ENCODE peak calls at places on chromosomes 2 and 18, in eight cellular contexts. H is stomach, U is AG08396, A is COR-L47, N is PC-3, B is RPMI7951, E is AG09319, L is iPS DF 19.7. J is an unnamed sample.

GRCh38 chr2:223760838-223761502 is 76.4 kb downstream of the AP1S3 start:
- DNase-seq in H (peak; percentile 68), U (peak; percentile 68), A (no peak), N (peak; percentile 96), B (peak; percentile 96), E (peak; percentile 19), L (no peak), J (peak; percentile 35)

GRCh38 chr18:32769242-32770180 is 3.3 kb downstream of the KLHL14 start:
- DNase-seq in H (no peak), U (peak; percentile 5), A (peak; percentile 87), N (no peak), B (no peak), E (no peak), L (no peak), J (peak; percentile 80)

GRCh38 chr2:65353927-65354326 is 78.5 kb downstream of the SPRED2 start:
- DNase-seq in H (no peak), U (no peak), A (no peak), N (no peak), B (no peak), E (no peak), L (no peak), J (no peak)

GRCh38 chr2:15798716-15799431 is 141.5 kb upstream of the MYCN start:
- DNase-seq in H (no peak), U (no peak), A (no peak), N (no peak), B (no peak), E (no peak), L (no peak), J (no peak)

GRCh38 chr2:45332567-45332966 is 278.5 kb downstream of the SRBD1 start:
- DNase-seq in H (no peak), U (no peak), A (no peak), N (no peak), B (no peak), E (no peak), L (no peak), J (no peak)

GRCh38 chr2:241905716-241906376 is 36.3 kb downstream of the RTP5 start:
- DNase-seq in H (peak; percentile 20), U (no peak), A (no peak), N (no peak), B (no peak), E (no peak), L (no peak), J (peak; percentile 32)

GRCh38 chr18:48904847-48905394 is 45.8 kb downstream of the SMAD7 start:
- DNase-seq in H (no peak), U (no peak), A (no peak), N (no peak), B (no peak), E (no peak), L (no peak), J (no peak)

GRCh38 chr2:3223080-3223923 is 154.3 kb downstream of the EIPR1 start:
- DNase-seq in H (no peak), U (peak; percentile 42), A (no peak), N (no peak), B (no peak), E (no peak), L (no peak), J (no peak)

GRCh38 chr2:236169741-236170654 is 1.8 kb upstream of the GBX2 start:
- DNase-seq in H (no peak), U (peak; percentile 25), A (no peak), N (no peak), B (no peak), E (no peak), L (no peak), J (peak; percentile 81)

GRCh38 chr18:25633563-25633962 is 281.6 kb upstream of the ZNF521 start:
- DNase-seq in H (no peak), U (no peak), A (no peak), N (no peak), B (no peak), E (no peak), L (no peak), J (no peak)

GRCh38 chr2:74567862-74568261 is 13.3 kb downstream of the DOK1 start:
- DNase-seq in H (no peak), U (no peak), A (no peak), N (peak; percentile 64), B (peak; percentile 68), E (peak; percentile 65), L (no peak), J (no peak)

GRCh38 chr2:57460875-57461274 is 585.7 kb upstream of the VRK2 start:
- DNase-seq in H (no peak), U (no peak), A (no peak), N (no peak), B (no peak), E (no peak), L (no peak), J (no peak)

GRCh38 chr2:33153008-33153407 is 206.3 kb downstream of the LTBP1 start:
- DNase-seq in H (no peak), U (peak; percentile 26), A (no peak), N (peak; percentile 43), B (peak; percentile 68), E (no peak), L (no peak), J (no peak)

GRCh38 chr2:11009866-11010265 is 98.1 kb downstream of the KCNF1 start:
- DNase-seq in H (no peak), U (no peak), A (no peak), N (no peak), B (no peak), E (no peak), L (no peak), J (no peak)

GRCh38 chr2:150885774-150886386 is 375.8 kb downstream of the RBM43 start:
- DNase-seq in H (no peak), U (no peak), A (no peak), N (no peak), B (no peak), E (no peak), L (no peak), J (no peak)

GRCh38 chr18:7020995-7021777 is 96.4 kb downstream of the LAMA1 start:
- DNase-seq in H (no peak), U (no peak), A (no peak), N (no peak), B (no peak), E (no peak), L (no peak), J (peak; percentile 81)

GRCh38 chr2:101793277-101793969 is 95.9 kb downstream of the MAP4K4 start:
- DNase-seq in H (no peak), U (no peak), A (no peak), N (no peak), B (no peak), E (no peak), L (peak; percentile 64), J (no peak)

GRCh38 chr2:12738112-12738485 is 21.4 kb downstream of the TRIB2 start:
- DNase-seq in H (no peak), U (no peak), A (no peak), N (no peak), B (peak; percentile 98), E (no peak), L (no peak), J (no peak)

GRCh38 chr2:201261911-201262310 is 1.6 kb downstream of the CASP8 start:
- DNase-seq in H (no peak), U (no peak), A (no peak), N (no peak), B (no peak), E (no peak), L (no peak), J (no peak)

GRCh38 chr2:112916625-112917024 is 5.7 kb downstream of the IL37 start:
- DNase-seq in H (no peak), U (no peak), A (no peak), N (no peak), B (no peak), E (no peak), L (no peak), J (peak; percentile 1)

GRCh38 chr2:171482877-171483276 is 39.4 kb upstream of the CYBRD1 start:
- DNase-seq in H (no peak), U (no peak), A (no peak), N (no peak), B (no peak), E (no peak), L (peak; percentile 50), J (no peak)

GRCh38 chr2:160266078-160266551 is 66.0 kb upstream of the ITGB6 start:
- DNase-seq in H (no peak), U (no peak), A (no peak), N (no peak), B (no peak), E (no peak), L (no peak), J (no peak)

GRCh38 chr18:41745166-41746049 is 209.6 kb upstream of the PIK3C3 start:
- DNase-seq in H (peak; percentile 61), U (peak; percentile 5), A (peak; percentile 82), N (peak; percentile 57), B (peak; percentile 19), E (no peak), L (no peak), J (peak; percentile 44)

GRCh38 chr2:8049851-8050571 is 631.8 kb upstream of the ID2 start:
- DNase-seq in H (no peak), U (no peak), A (no peak), N (peak; percentile 41), B (no peak), E (no peak), L (no peak), J (no peak)

GRCh38 chr18:43620936-43621335 is 343.6 kb upstream of the SYT4 start:
- DNase-seq in H (no peak), U (peak; percentile 48), A (peak; percentile 65), N (peak; percentile 50), B (peak; percentile 27), E (no peak), L (no peak), J (peak; percentile 10)

J was measured in H7.